ENCODE peak calls at places on chromosomes 5 and 9, in eight cellular contexts. One of them, this sample, is unnamed.
A peak's percentile ranks its signal among the peaks of the same experiment; 100 is the strongest.

GRCh38 chr9:36584626-36585460 is 12.1 kb downstream of the MELK start:
- DNase-seq in CD4-positive, CD25-positive, alpha-beta regulatory T cell: no peak
- DNase-seq in COLO829: no peak
- DNase-seq in body of pancreas: no peak
- DNase-seq in CD4-positive, alpha-beta memory T cell: no peak
- DNase-seq in stimulated activated CD4-positive, alpha-beta T cell treated with anti-CD3 and anti-CD28 coated beads, Interleukin-1b, Interleukin-23, amount 100 ng/mL, for 4 hours: no peak
- DNase-seq in stimulated activated CD8-positive, alpha-beta memory T cell treated with anti-CD3 and anti-CD28 coated beads, Interleukin-7, amount 100 ng/mL, for 1 hour: no peak
- DNase-seq in dorsolateral prefrontal cortex: no peak
- DNase-seq in this sample: peak; percentile 79

GRCh38 chr9:99154356-99154755 is 49.4 kb downstream of the TGFBR1 start:
- DNase-seq in CD4-positive, alpha-beta memory T cell: no peak
- DNase-seq in stimulated activated CD8-positive, alpha-beta memory T cell treated with anti-CD3 and anti-CD28 coated beads, Interleukin-7, amount 100 ng/mL, for 1 hour: no peak
- DNase-seq in stimulated activated CD4-positive, alpha-beta T cell treated with anti-CD3 and anti-CD28 coated beads, Interleukin-1b, Interleukin-23, amount 100 ng/mL, for 4 hours: no peak
- DNase-seq in COLO829: no peak
- DNase-seq in dorsolateral prefrontal cortex: no peak
- DNase-seq in body of pancreas: no peak
- DNase-seq in CD4-positive, CD25-positive, alpha-beta regulatory T cell: no peak
- DNase-seq in this sample: no peak

GRCh38 chr5:75089137-75089536 is 36.8 kb upstream of the GCNT4 start:
- DNase-seq in CD4-positive, alpha-beta memory T cell: no peak
- DNase-seq in stimulated activated CD4-positive, alpha-beta T cell treated with anti-CD3 and anti-CD28 coated beads, Interleukin-1b, Interleukin-23, amount 100 ng/mL, for 4 hours: no peak
- DNase-seq in dorsolateral prefrontal cortex: no peak
- DNase-seq in body of pancreas: no peak
- DNase-seq in stimulated activated CD8-positive, alpha-beta memory T cell treated with anti-CD3 and anti-CD28 coated beads, Interleukin-7, amount 100 ng/mL, for 1 hour: no peak
- DNase-seq in COLO829: no peak
- DNase-seq in CD4-positive, CD25-positive, alpha-beta regulatory T cell: no peak
- DNase-seq in this sample: peak; percentile 88

GRCh38 chr9:12903316-12903715 is 128.5 kb downstream of the LURAP1L start:
- DNase-seq in COLO829: no peak
- DNase-seq in CD4-positive, alpha-beta memory T cell: no peak
- DNase-seq in CD4-positive, CD25-positive, alpha-beta regulatory T cell: no peak
- DNase-seq in body of pancreas: no peak
- DNase-seq in stimulated activated CD4-positive, alpha-beta T cell treated with anti-CD3 and anti-CD28 coated beads, Interleukin-1b, Interleukin-23, amount 100 ng/mL, for 4 hours: no peak
- DNase-seq in stimulated activated CD8-positive, alpha-beta memory T cell treated with anti-CD3 and anti-CD28 coated beads, Interleukin-7, amount 100 ng/mL, for 1 hour: no peak
- DNase-seq in dorsolateral prefrontal cortex: no peak
- DNase-seq in this sample: no peak

GRCh38 chr5:109682383-109682782 is 7.3 kb upstream of the MAN2A1 start:
- DNase-seq in CD4-positive, alpha-beta memory T cell: no peak
- DNase-seq in CD4-positive, CD25-positive, alpha-beta regulatory T cell: no peak
- DNase-seq in COLO829: no peak
- DNase-seq in stimulated activated CD4-positive, alpha-beta T cell treated with anti-CD3 and anti-CD28 coated beads, Interleukin-1b, Interleukin-23, amount 100 ng/mL, for 4 hours: no peak
- DNase-seq in body of pancreas: no peak
- DNase-seq in dorsolateral prefrontal cortex: no peak
- DNase-seq in stimulated activated CD8-positive, alpha-beta memory T cell treated with anti-CD3 and anti-CD28 coated beads, Interleukin-7, amount 100 ng/mL, for 1 hour: no peak
- DNase-seq in this sample: peak; percentile 36

GRCh38 chr5:57113486-57113885 is 60.4 kb upstream of the GPBP1 start:
- DNase-seq in CD4-positive, CD25-positive, alpha-beta regulatory T cell: no peak
- DNase-seq in body of pancreas: no peak
- DNase-seq in dorsolateral prefrontal cortex: no peak
- DNase-seq in stimulated activated CD8-positive, alpha-beta memory T cell treated with anti-CD3 and anti-CD28 coated beads, Interleukin-7, amount 100 ng/mL, for 1 hour: no peak
- DNase-seq in stimulated activated CD4-positive, alpha-beta T cell treated with anti-CD3 and anti-CD28 coated beads, Interleukin-1b, Interleukin-23, amount 100 ng/mL, for 4 hours: no peak
- DNase-seq in CD4-positive, alpha-beta memory T cell: no peak
- DNase-seq in COLO829: no peak
- DNase-seq in this sample: no peak

GRCh38 chr5:139382781-139383180 is 316 bp downstream of the SLC23A1 start:
- DNase-seq in stimulated activated CD8-positive, alpha-beta memory T cell treated with anti-CD3 and anti-CD28 coated beads, Interleukin-7, amount 100 ng/mL, for 1 hour: no peak
- DNase-seq in COLO829: no peak
- DNase-seq in dorsolateral prefrontal cortex: no peak
- DNase-seq in CD4-positive, alpha-beta memory T cell: no peak
- DNase-seq in CD4-positive, CD25-positive, alpha-beta regulatory T cell: no peak
- DNase-seq in stimulated activated CD4-positive, alpha-beta T cell treated with anti-CD3 and anti-CD28 coated beads, Interleukin-1b, Interleukin-23, amount 100 ng/mL, for 4 hours: no peak
- DNase-seq in body of pancreas: no peak
- DNase-seq in this sample: no peak

GRCh38 chr9:115921301-115921700 is 232.3 kb upstream of the PAPPA start:
- DNase-seq in body of pancreas: no peak
- DNase-seq in stimulated activated CD8-positive, alpha-beta memory T cell treated with anti-CD3 and anti-CD28 coated beads, Interleukin-7, amount 100 ng/mL, for 1 hour: no peak
- DNase-seq in dorsolateral prefrontal cortex: no peak
- DNase-seq in CD4-positive, alpha-beta memory T cell: no peak
- DNase-seq in stimulated activated CD4-positive, alpha-beta T cell treated with anti-CD3 and anti-CD28 coated beads, Interleukin-1b, Interleukin-23, amount 100 ng/mL, for 4 hours: no peak
- DNase-seq in COLO829: no peak
- DNase-seq in CD4-positive, CD25-positive, alpha-beta regulatory T cell: no peak
- DNase-seq in this sample: no peak

GRCh38 chr9:17628617-17629016 is 49.8 kb downstream of the SH3GL2 start:
- DNase-seq in stimulated activated CD4-positive, alpha-beta T cell treated with anti-CD3 and anti-CD28 coated beads, Interleukin-1b, Interleukin-23, amount 100 ng/mL, for 4 hours: no peak
- DNase-seq in CD4-positive, alpha-beta memory T cell: no peak
- DNase-seq in stimulated activated CD8-positive, alpha-beta memory T cell treated with anti-CD3 and anti-CD28 coated beads, Interleukin-7, amount 100 ng/mL, for 1 hour: no peak
- DNase-seq in body of pancreas: no peak
- DNase-seq in COLO829: no peak
- DNase-seq in dorsolateral prefrontal cortex: no peak
- DNase-seq in CD4-positive, CD25-positive, alpha-beta regulatory T cell: no peak
- DNase-seq in this sample: no peak

GRCh38 chr9:214488-215448 is at the start of gene DOCK8:
- DNase-seq in stimulated activated CD4-positive, alpha-beta T cell treated with anti-CD3 and anti-CD28 coated beads, Interleukin-1b, Interleukin-23, amount 100 ng/mL, for 4 hours: peak; percentile 37
- DNase-seq in COLO829: no peak
- DNase-seq in CD4-positive, CD25-positive, alpha-beta regulatory T cell: peak; percentile 83
- DNase-seq in stimulated activated CD8-positive, alpha-beta memory T cell treated with anti-CD3 and anti-CD28 coated beads, Interleukin-7, amount 100 ng/mL, for 1 hour: peak; percentile 29
- DNase-seq in CD4-positive, alpha-beta memory T cell: peak; percentile 55
- DNase-seq in dorsolateral prefrontal cortex: no peak
- DNase-seq in body of pancreas: peak; percentile 80
- DNase-seq in this sample: peak; percentile 73

GRCh38 chr9:34563262-34563661 is 26.3 kb downstream of the CNTFR start:
- DNase-seq in dorsolateral prefrontal cortex: no peak
- DNase-seq in COLO829: no peak
- DNase-seq in body of pancreas: no peak
- DNase-seq in stimulated activated CD4-positive, alpha-beta T cell treated with anti-CD3 and anti-CD28 coated beads, Interleukin-1b, Interleukin-23, amount 100 ng/mL, for 4 hours: no peak
- DNase-seq in CD4-positive, CD25-positive, alpha-beta regulatory T cell: no peak
- DNase-seq in stimulated activated CD8-positive, alpha-beta memory T cell treated with anti-CD3 and anti-CD28 coated beads, Interleukin-7, amount 100 ng/mL, for 1 hour: no peak
- DNase-seq in CD4-positive, alpha-beta memory T cell: no peak
- DNase-seq in this sample: peak; percentile 71

GRCh38 chr5:112691341-112691685 is 46.4 kb upstream of the APC start:
- DNase-seq in stimulated activated CD4-positive, alpha-beta T cell treated with anti-CD3 and anti-CD28 coated beads, Interleukin-1b, Interleukin-23, amount 100 ng/mL, for 4 hours: no peak
- DNase-seq in CD4-positive, CD25-positive, alpha-beta regulatory T cell: peak; percentile 7
- DNase-seq in dorsolateral prefrontal cortex: no peak
- DNase-seq in stimulated activated CD8-positive, alpha-beta memory T cell treated with anti-CD3 and anti-CD28 coated beads, Interleukin-7, amount 100 ng/mL, for 1 hour: no peak
- DNase-seq in CD4-positive, alpha-beta memory T cell: no peak
- DNase-seq in COLO829: no peak
- DNase-seq in body of pancreas: no peak
- DNase-seq in this sample: no peak

GRCh38 chr9:129394011-129394919 is 216.2 kb upstream of the IER5L start:
- DNase-seq in stimulated activated CD4-positive, alpha-beta T cell treated with anti-CD3 and anti-CD28 coated beads, Interleukin-1b, Interleukin-23, amount 100 ng/mL, for 4 hours: no peak
- DNase-seq in body of pancreas: no peak
- DNase-seq in CD4-positive, CD25-positive, alpha-beta regulatory T cell: no peak
- DNase-seq in stimulated activated CD8-positive, alpha-beta memory T cell treated with anti-CD3 and anti-CD28 coated beads, Interleukin-7, amount 100 ng/mL, for 1 hour: no peak
- DNase-seq in dorsolateral prefrontal cortex: peak; percentile 77
- DNase-seq in COLO829: no peak
- DNase-seq in CD4-positive, alpha-beta memory T cell: no peak
- DNase-seq in this sample: no peak

GRCh38 chr9:89619019-89619418 is 14.2 kb downstream of the GADD45G start:
- DNase-seq in stimulated activated CD8-positive, alpha-beta memory T cell treated with anti-CD3 and anti-CD28 coated beads, Interleukin-7, amount 100 ng/mL, for 1 hour: no peak
- DNase-seq in COLO829: no peak
- DNase-seq in CD4-positive, CD25-positive, alpha-beta regulatory T cell: no peak
- DNase-seq in dorsolateral prefrontal cortex: no peak
- DNase-seq in CD4-positive, alpha-beta memory T cell: no peak
- DNase-seq in stimulated activated CD4-positive, alpha-beta T cell treated with anti-CD3 and anti-CD28 coated beads, Interleukin-1b, Interleukin-23, amount 100 ng/mL, for 4 hours: no peak
- DNase-seq in body of pancreas: no peak
- DNase-seq in this sample: no peak

GRCh38 chr9:27094640-27095039 is 14.4 kb upstream of the TEK start:
- DNase-seq in body of pancreas: no peak
- DNase-seq in dorsolateral prefrontal cortex: no peak
- DNase-seq in stimulated activated CD8-positive, alpha-beta memory T cell treated with anti-CD3 and anti-CD28 coated beads, Interleukin-7, amount 100 ng/mL, for 1 hour: no peak
- DNase-seq in CD4-positive, alpha-beta memory T cell: no peak
- DNase-seq in stimulated activated CD4-positive, alpha-beta T cell treated with anti-CD3 and anti-CD28 coated beads, Interleukin-1b, Interleukin-23, amount 100 ng/mL, for 4 hours: no peak
- DNase-seq in COLO829: peak; percentile 57
- DNase-seq in CD4-positive, CD25-positive, alpha-beta regulatory T cell: no peak
- DNase-seq in this sample: peak; percentile 75

GRCh38 chr5:95810305-95811125 is 12.0 kb downstream of the GLRX start:
- DNase-seq in body of pancreas: no peak
- DNase-seq in stimulated activated CD8-positive, alpha-beta memory T cell treated with anti-CD3 and anti-CD28 coated beads, Interleukin-7, amount 100 ng/mL, for 1 hour: no peak
- DNase-seq in CD4-positive, CD25-positive, alpha-beta regulatory T cell: no peak
- DNase-seq in CD4-positive, alpha-beta memory T cell: no peak
- DNase-seq in COLO829: no peak
- DNase-seq in stimulated activated CD4-positive, alpha-beta T cell treated with anti-CD3 and anti-CD28 coated beads, Interleukin-1b, Interleukin-23, amount 100 ng/mL, for 4 hours: no peak
- DNase-seq in dorsolateral prefrontal cortex: no peak
- DNase-seq in this sample: no peak

GRCh38 chr9:71766663-71767062 is 1.6 kb downstream of the CEMIP2 start:
- DNase-seq in dorsolateral prefrontal cortex: no peak
- DNase-seq in stimulated activated CD4-positive, alpha-beta T cell treated with anti-CD3 and anti-CD28 coated beads, Interleukin-1b, Interleukin-23, amount 100 ng/mL, for 4 hours: no peak
- DNase-seq in CD4-positive, alpha-beta memory T cell: peak; percentile 42
- DNase-seq in CD4-positive, CD25-positive, alpha-beta regulatory T cell: peak; percentile 75
- DNase-seq in stimulated activated CD8-positive, alpha-beta memory T cell treated with anti-CD3 and anti-CD28 coated beads, Interleukin-7, amount 100 ng/mL, for 1 hour: no peak
- DNase-seq in COLO829: no peak
- DNase-seq in body of pancreas: no peak
- DNase-seq in this sample: peak; percentile 56

GRCh38 chr9:76153902-76154629 is 240.2 kb downstream of the RFK start:
- DNase-seq in dorsolateral prefrontal cortex: no peak
- DNase-seq in CD4-positive, CD25-positive, alpha-beta regulatory T cell: no peak
- DNase-seq in stimulated activated CD4-positive, alpha-beta T cell treated with anti-CD3 and anti-CD28 coated beads, Interleukin-1b, Interleukin-23, amount 100 ng/mL, for 4 hours: no peak
- DNase-seq in body of pancreas: no peak
- DNase-seq in stimulated activated CD8-positive, alpha-beta memory T cell treated with anti-CD3 and anti-CD28 coated beads, Interleukin-7, amount 100 ng/mL, for 1 hour: no peak
- DNase-seq in COLO829: no peak
- DNase-seq in CD4-positive, alpha-beta memory T cell: no peak
- DNase-seq in this sample: no peak

GRCh38 chr9:135077497-135078200 is 9.8 kb upstream of the OLFM1 start:
- DNase-seq in CD4-positive, alpha-beta memory T cell: no peak
- DNase-seq in stimulated activated CD8-positive, alpha-beta memory T cell treated with anti-CD3 and anti-CD28 coated beads, Interleukin-7, amount 100 ng/mL, for 1 hour: no peak
- DNase-seq in COLO829: peak; percentile 51
- DNase-seq in stimulated activated CD4-positive, alpha-beta T cell treated with anti-CD3 and anti-CD28 coated beads, Interleukin-1b, Interleukin-23, amount 100 ng/mL, for 4 hours: no peak
- DNase-seq in dorsolateral prefrontal cortex: peak; percentile 46
- DNase-seq in CD4-positive, CD25-positive, alpha-beta regulatory T cell: no peak
- DNase-seq in body of pancreas: peak; percentile 14
- DNase-seq in this sample: no peak

GRCh38 chr9:100099722-100100042 is 639 bp downstream of the INVS start:
- DNase-seq in body of pancreas: no peak
- DNase-seq in dorsolateral prefrontal cortex: no peak
- DNase-seq in CD4-positive, CD25-positive, alpha-beta regulatory T cell: no peak
- DNase-seq in CD4-positive, alpha-beta memory T cell: no peak
- DNase-seq in COLO829: peak; percentile 29
- DNase-seq in stimulated activated CD4-positive, alpha-beta T cell treated with anti-CD3 and anti-CD28 coated beads, Interleukin-1b, Interleukin-23, amount 100 ng/mL, for 4 hours: no peak
- DNase-seq in stimulated activated CD8-positive, alpha-beta memory T cell treated with anti-CD3 and anti-CD28 coated beads, Interleukin-7, amount 100 ng/mL, for 1 hour: no peak
- DNase-seq in this sample: no peak

GRCh38 chr5:68215888-68216736 is 556 bp downstream of the PIK3R1 start:
- DNase-seq in body of pancreas: peak; percentile 47
- DNase-seq in stimulated activated CD4-positive, alpha-beta T cell treated with anti-CD3 and anti-CD28 coated beads, Interleukin-1b, Interleukin-23, amount 100 ng/mL, for 4 hours: peak; percentile 20
- DNase-seq in dorsolateral prefrontal cortex: peak; percentile 46
- DNase-seq in COLO829: peak; percentile 10
- DNase-seq in stimulated activated CD8-positive, alpha-beta memory T cell treated with anti-CD3 and anti-CD28 coated beads, Interleukin-7, amount 100 ng/mL, for 1 hour: peak; percentile 30
- DNase-seq in CD4-positive, alpha-beta memory T cell: peak; percentile 87
- DNase-seq in CD4-positive, CD25-positive, alpha-beta regulatory T cell: peak; percentile 89
- DNase-seq in this sample: peak; percentile 24

GRCh38 chr9:77747163-77747562 is 99.0 kb upstream of the GNA14 start:
- DNase-seq in COLO829: peak; percentile 45
- DNase-seq in body of pancreas: no peak
- DNase-seq in CD4-positive, alpha-beta memory T cell: no peak
- DNase-seq in CD4-positive, CD25-positive, alpha-beta regulatory T cell: no peak
- DNase-seq in stimulated activated CD8-positive, alpha-beta memory T cell treated with anti-CD3 and anti-CD28 coated beads, Interleukin-7, amount 100 ng/mL, for 1 hour: no peak
- DNase-seq in dorsolateral prefrontal cortex: no peak
- DNase-seq in stimulated activated CD4-positive, alpha-beta T cell treated with anti-CD3 and anti-CD28 coated beads, Interleukin-1b, Interleukin-23, amount 100 ng/mL, for 4 hours: no peak
- DNase-seq in this sample: no peak